ENCODE peak calls at places on chromosome 21, in nine cellular contexts. E, U, S, G, R, W, K, F and O are unnamed samples.

GRCh38 chr21:39052718-39053117 is 130.5 kb downstream of the PSMG1 start:
- DNase-seq in U (no peak), F (no peak), K (no peak), E (no peak), R (no peak), W (no peak), G (no peak), S (no peak), O (no peak)

GRCh38 chr21:41366522-41367151 is 4.8 kb downstream of the MX2 start:
- DNase-seq in G (no peak), U (peak; percentile 94), W (no peak), K (peak; percentile 22), R (peak; percentile 6), F (peak; percentile 81), E (no peak), S (peak; percentile 68), O (no peak)

GRCh38 chr21:35853321-35853922 is 206.9 kb downstream of the SETD4 start:
- DNase-seq in G (no peak), F (peak; percentile 16), W (no peak), S (peak; percentile 8), E (no peak), U (peak; percentile 35), K (no peak), R (no peak), O (no peak)

GRCh38 chr21:36788116-36788515 is 89.2 kb downstream of the SIM2 start:
- DNase-seq in F (peak; percentile 57), K (no peak), E (no peak), U (no peak), R (no peak), W (no peak), S (peak; percentile 67), G (no peak), O (no peak)

GRCh38 chr21:34613679-34614442 is 1.1 kb downstream of the RCAN1 start:
- DNase-seq in E (no peak), R (no peak), K (no peak), G (no peak), U (peak; percentile 31), W (no peak), S (no peak), F (peak; percentile 53), O (no peak)

GRCh38 chr21:46542588-46543092 is 62.2 kb downstream of the S100B start:
- DNase-seq in U (no peak), F (no peak), S (no peak), W (no peak), R (no peak), K (no peak), G (no peak), E (no peak), O (no peak)

GRCh38 chr21:21997390-21998333 is 999.5 kb downstream of the NCAM2 start:
- DNase-seq in W (no peak), K (no peak), U (no peak), G (no peak), F (peak; percentile 1), S (no peak), R (no peak), E (no peak), O (no peak)

GRCh38 chr21:32322103-32322502 is 23.4 kb downstream of the MRAP start:
- DNase-seq in F (no peak), U (no peak), W (no peak), E (no peak), S (no peak), R (no peak), G (no peak), K (no peak), O (no peak)

GRCh38 chr21:27725916-27726315 is 759.0 kb upstream of the ADAMTS5 start:
- DNase-seq in K (no peak), R (no peak), S (peak; percentile 33), G (no peak), W (no peak), F (no peak), U (no peak), E (no peak), O (no peak)

GRCh38 chr21:42645211-42646075 is 8.0 kb upstream of the PDE9A start:
- DNase-seq in E (no peak), S (no peak), G (no peak), R (no peak), W (no peak), U (no peak), K (no peak), F (no peak), O (no peak)

GRCh38 chr21:16199539-16199938 is 469.8 kb downstream of the USP25 start:
- DNase-seq in F (no peak), R (no peak), U (no peak), S (no peak), W (no peak), E (no peak), K (no peak), G (no peak), O (no peak)

GRCh38 chr21:33305344-33305671 is 19.5 kb upstream of the IFNAR1 start:
- DNase-seq in G (no peak), K (no peak), E (no peak), U (no peak), S (no peak), R (no peak), F (no peak), W (no peak), O (no peak)

GRCh38 chr21:23524685-23525084 is 2082.6 kb downstream of the MRPL39 start:
- DNase-seq in W (no peak), G (no peak), F (no peak), K (no peak), U (no peak), S (no peak), R (no peak), E (no peak), O (no peak)

GRCh38 chr21:35390013-35390776 is 341.1 kb upstream of the RUNX1 start:
- DNase-seq in G (peak; percentile 92), U (peak; percentile 62), E (no peak), K (no peak), S (peak; percentile 85), W (no peak), F (peak; percentile 20), R (no peak), O (no peak)